ENCODE peak calls at places on chromosomes 4 and X, in five cellular contexts. E is cardiac fibroblast, N is pancreas, Q is tibial nerve, C is kidney epithelial cell. F is an unnamed sample.

GRCh38 chr4:74228691-74229640 is 71.0 kb downstream of the MTHFD2L start:
- DNase-seq in E (peak), N (peak), Q (peak), C (no peak), F (peak)

GRCh38 chr4:99746443-99746842 is 70.2 kb upstream of the DAPP1 start:
- DNase-seq in E (no peak), N (no peak), Q (no peak), C (no peak), F (no peak)

GRCh38 chrX:34437586-34437985 is 219.5 kb downstream of the TMEM47 start:
- DNase-seq in E (no peak), N (no peak), Q (peak), C (no peak), F (no peak)

GRCh38 chr4:64539234-64539849 is 130.1 kb upstream of the TECRL start:
- DNase-seq in E (peak), N (peak), Q (peak), C (peak), F (peak)

GRCh38 chr4:181647396-181648107 is 595.6 kb upstream of the TENM3 start:
- DNase-seq in E (peak), N (no peak), Q (no peak), C (no peak), F (peak)

GRCh38 chrX:136147320-136147901 is at the start of gene FHL1:
- DNase-seq in E (no peak), N (peak), Q (peak), C (no peak), F (no peak)

GRCh38 chrX:15242899-15243555 is 26.9 kb downstream of the ASB9 start:
- DNase-seq in E (peak), N (no peak), Q (peak), C (peak), F (peak)

GRCh38 chrX:40508560-40508959 is 72.2 kb upstream of the ATP6AP2 start:
- DNase-seq in E (no peak), N (no peak), Q (no peak), C (no peak), F (no peak)

GRCh38 chr4:3168029-3168428 is 80.9 kb upstream of the MSANTD1 start:
- DNase-seq in E (peak), N (no peak), Q (no peak), C (no peak), F (peak)

GRCh38 chr4:101527186-101527585 is 179.9 kb upstream of the PPP3CA start:
- DNase-seq in E (no peak), N (no peak), Q (no peak), C (no peak), F (no peak)

GRCh38 chr4:22463179-22463578 is 52.7 kb downstream of the ADGRA3 start:
- DNase-seq in E (no peak), N (no peak), Q (no peak), C (no peak), F (no peak)

GRCh38 chrX:39869846-39870601 is 227.7 kb downstream of the BCOR start:
- DNase-seq in E (peak), N (no peak), Q (no peak), C (peak), F (peak)

GRCh38 chr4:25956260-25956659 is 42.2 kb downstream of the SMIM20 start:
- DNase-seq in E (no peak), N (no peak), Q (no peak), C (no peak), F (no peak)

GRCh38 chr4:25951390-25951952 is 37.5 kb downstream of the SMIM20 start:
- DNase-seq in E (no peak), N (no peak), Q (no peak), C (no peak), F (no peak)

GRCh38 chr4:25955705-25956104 is 41.7 kb downstream of the SMIM20 start:
- DNase-seq in E (no peak), N (no peak), Q (no peak), C (no peak), F (no peak)

GRCh38 chr4:25954293-25954904 is 40.4 kb downstream of the SMIM20 start:
- DNase-seq in E (no peak), N (no peak), Q (no peak), C (no peak), F (no peak)

DNA sequence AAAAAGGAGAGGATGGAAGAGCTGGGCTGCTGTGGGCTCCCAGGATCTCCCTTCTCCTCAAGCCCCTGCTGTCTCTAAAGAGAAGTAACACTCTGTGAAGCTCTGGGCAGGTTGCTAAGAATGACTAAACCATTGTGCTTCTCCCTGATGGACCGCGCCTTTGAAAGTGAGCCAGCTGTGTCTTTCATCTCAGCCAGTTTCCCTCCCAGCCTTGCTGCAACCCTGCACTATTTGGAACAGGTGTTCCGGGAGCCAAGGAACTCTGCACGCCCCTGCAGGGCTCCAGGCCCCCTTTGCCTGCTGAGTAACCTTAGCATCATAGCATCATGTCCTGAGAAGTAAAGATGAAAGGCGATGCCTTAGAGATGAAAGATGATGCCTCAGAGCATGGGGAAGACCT is 39.7 kb downstream of the SMIM20 start:
- DNase-seq in E (peak), N (no peak), Q (peak), C (no peak), F (peak)
- TF ChIP-seq CTCF in E (peak), N (no peak), Q (no peak), C (no peak), F (peak)

GRCh38 chr4:70734168-70734954 is 12.6 kb downstream of the RUFY3 start:
- DNase-seq in E (peak), N (no peak), Q (no peak), C (peak), F (peak)
- H3K4me3 ChIP-seq in E (peak), N (peak), Q (peak), C (peak), F (peak)

DNA sequence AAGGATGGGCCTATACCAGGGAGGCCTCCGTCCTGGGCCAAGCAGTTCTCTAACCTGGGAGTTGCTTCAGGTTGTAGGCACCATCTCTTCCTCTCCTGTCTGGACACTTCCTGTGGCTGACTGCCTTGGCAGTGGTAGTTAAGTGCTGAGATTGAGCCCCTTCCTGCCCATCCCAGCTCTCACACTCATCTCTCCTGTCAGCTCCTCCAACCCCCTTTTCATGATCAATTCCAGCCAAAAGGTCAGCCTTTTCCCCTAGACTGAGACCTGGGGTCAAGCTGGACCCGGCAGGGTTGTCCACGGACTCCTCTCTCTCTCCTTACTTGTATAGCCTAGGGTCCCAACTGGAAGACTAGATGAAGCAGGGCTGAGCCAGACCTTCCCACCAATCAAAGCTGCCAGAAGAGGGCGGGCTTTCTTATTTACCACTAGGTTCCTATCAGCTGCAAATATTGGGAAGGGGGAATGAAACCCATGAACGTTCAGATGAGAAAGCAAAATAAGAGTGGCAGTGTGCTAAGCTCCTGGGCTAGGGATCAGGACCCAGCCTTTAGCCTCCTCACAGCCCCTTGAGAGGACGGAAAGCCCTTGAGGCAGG is 34.5 kb downstream of the KDM5C start:
- DNase-seq in E (peak), N (no peak), Q (no peak), C (no peak), F (peak)
- TF ChIP-seq CTCF in E (no peak), N (no peak), Q (no peak), C (peak), F (peak)

DNA sequence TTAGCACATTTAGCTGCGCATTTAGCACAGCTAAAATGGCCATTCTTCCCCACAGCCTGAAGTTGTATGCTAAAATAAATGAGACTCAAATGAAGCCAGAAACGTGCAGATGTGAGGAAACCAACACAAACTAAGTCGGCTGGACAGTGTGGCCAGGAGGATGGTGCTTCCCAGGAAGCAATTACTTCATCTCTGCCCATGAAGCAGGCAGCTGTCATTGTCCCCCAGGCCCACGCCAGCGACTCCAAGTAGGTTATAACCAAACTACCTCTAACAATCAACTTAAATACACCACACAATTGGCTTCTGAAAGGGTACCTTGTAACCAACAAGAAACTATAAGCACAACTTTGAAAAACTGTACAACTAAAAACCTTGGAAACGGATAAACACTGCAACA is 39.3 kb downstream of the AFAP1 start:
- DNase-seq in E (no peak), N (no peak), Q (no peak), C (no peak), F (no peak)
- H3K4me3 ChIP-seq in E (no peak), N (no peak), Q (no peak), C (no peak), F (no peak)

DNA sequence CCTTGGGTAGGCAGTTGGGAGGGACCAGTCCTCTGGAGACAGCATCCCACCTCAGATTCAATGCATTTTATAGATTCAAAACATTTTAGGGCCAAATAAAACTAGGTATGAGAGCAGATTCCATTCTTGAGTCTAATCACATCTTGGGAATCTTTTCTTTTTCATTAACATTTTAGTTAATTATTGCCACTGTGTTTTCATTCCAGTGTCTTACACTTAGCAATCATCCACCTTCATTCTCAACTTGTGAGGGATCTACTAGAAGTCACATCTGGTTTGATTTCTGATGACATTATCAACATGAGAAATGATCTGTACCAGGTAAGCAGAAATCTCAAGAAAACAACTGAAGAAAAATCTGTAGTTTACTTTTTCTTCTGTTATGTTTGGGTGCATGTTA is 99.5 kb downstream of the NFKB1 start:
- DNase-seq in E (no peak), N (no peak), Q (no peak), C (no peak), F (no peak)
- TF ChIP-seq CTCF in E (no peak), N (no peak), Q (no peak), C (no peak), F (no peak)